ENCODE peak calls at places on chromosome 4, in ten cellular contexts. L is lower leg skin; B is HCT116; H is NCI-H1105; W is germinal center; I is activated CD4-positive, alpha-beta memory T cell treated with anti-CD3 and anti-CD28 coated beads for 36 hours; V is effector memory CD4-positive, alpha-beta T cell; S is aorta; Z is Kasumi-1; D is HT-29. G is an unnamed sample.

GRCh38 chr4:120819816-120820437 is 102.6 kb downstream of the PRDM5 start:
- DNase-seq in L (no peak), B (no peak), H (no peak), W (no peak), I (no peak), V (no peak), S (no peak), Z (no peak), D (no peak), G (no peak)

GRCh38 chr4:26141101-26141830 is 179.5 kb upstream of the RBPJ start:
- DNase-seq in L (no peak), B (no peak), H (no peak), W (no peak), I (no peak), V (no peak), S (no peak), Z (no peak), D (no peak), G (no peak)

GRCh38 chr4:78343682-78344081 is 207.9 kb upstream of the ANXA3 start:
- DNase-seq in L (no peak), B (no peak), H (no peak), W (no peak), I (no peak), V (no peak), S (no peak), Z (no peak), D (no peak), G (no peak)

GRCh38 chr4:89283226-89283974 is 24.2 kb downstream of the GPRIN3 start:
- DNase-seq in L (no peak), B (no peak), H (no peak), W (no peak), I (peak), V (peak), S (no peak), Z (no peak), D (peak), G (no peak)

GRCh38 chr4:150297861-150298474 is 219.7 kb downstream of the DCLK2 start:
- DNase-seq in L (no peak), B (peak), H (peak), W (no peak), I (peak), V (no peak), S (no peak), Z (peak), D (peak), G (peak)

GRCh38 chr4:139560396-139561084 is 4.5 kb upstream of the SETD7 start:
- DNase-seq in L (no peak), B (no peak), H (no peak), W (peak), I (peak), V (no peak), S (no peak), Z (peak), D (no peak), G (no peak)

GRCh38 chr4:84837751-84838150 is 128.7 kb downstream of the WDFY3 start:
- DNase-seq in L (no peak), B (no peak), H (no peak), W (no peak), I (no peak), V (no peak), S (no peak), Z (no peak), D (no peak), G (no peak)

GRCh38 chr4:102344955-102345794 is at the start of gene SLC39A8:
- DNase-seq in L (peak), B (peak), H (peak), W (peak), I (peak), V (peak), S (peak), Z (peak), D (peak), G (peak)

GRCh38 chr4:38716271-38716670 is 52.3 kb downstream of the KLF3 start:
- DNase-seq in L (no peak), B (no peak), H (no peak), W (no peak), I (no peak), V (no peak), S (no peak), Z (no peak), D (no peak), G (no peak)

GRCh38 chr4:52987401-52988056 is 125.4 kb downstream of the RASL11B start:
- DNase-seq in L (no peak), B (no peak), H (no peak), W (no peak), I (no peak), V (no peak), S (no peak), Z (no peak), D (no peak), G (no peak)

GRCh38 chr4:143616771-143617170 is 83.7 kb downstream of the FREM3 start:
- DNase-seq in L (no peak), B (no peak), H (no peak), W (no peak), I (peak), V (no peak), S (no peak), Z (no peak), D (no peak), G (no peak)

GRCh38 chr4:158313566-158313965 is 103.3 kb downstream of the TMEM144 start:
- DNase-seq in L (no peak), B (no peak), H (no peak), W (no peak), I (no peak), V (no peak), S (no peak), Z (no peak), D (no peak), G (no peak)

GRCh38 chr4:88457307-88458090 is 580 bp downstream of the HERC5 start:
- DNase-seq in L (peak), B (peak), H (peak), W (peak), I (peak), V (no peak), S (peak), Z (no peak), D (no peak), G (peak)

GRCh38 chr4:87130985-87131753 is 89.2 kb downstream of the KLHL8 start:
- DNase-seq in L (no peak), B (no peak), H (no peak), W (no peak), I (no peak), V (no peak), S (no peak), Z (no peak), D (no peak), G (peak)

GRCh38 chr4:82124365-82124764 is 249.4 kb downstream of the HNRNPD start:
- DNase-seq in L (no peak), B (no peak), H (no peak), W (no peak), I (no peak), V (no peak), S (no peak), Z (no peak), D (no peak), G (no peak)

GRCh38 chr4:94032754-94033153 is 174.9 kb upstream of the SMARCAD1 start:
- DNase-seq in L (no peak), B (no peak), H (no peak), W (no peak), I (no peak), V (no peak), S (no peak), Z (no peak), D (no peak), G (no peak)

GRCh38 chr4:140085062-140085622 is 68.8 kb downstream of the MAML3 start:
- DNase-seq in L (no peak), B (no peak), H (no peak), W (no peak), I (no peak), V (no peak), S (no peak), Z (no peak), D (peak), G (peak)

GRCh38 chr4:1745697-1746096 is 24.4 kb downstream of the TACC3 start:
- DNase-seq in L (no peak), B (no peak), H (no peak), W (no peak), I (no peak), V (no peak), S (no peak), Z (no peak), D (no peak), G (no peak)

GRCh38 chr4:143294310-143294709 is 42.4 kb upstream of the GAB1 start:
- DNase-seq in L (no peak), B (no peak), H (no peak), W (no peak), I (no peak), V (no peak), S (peak), Z (no peak), D (no peak), G (no peak)

GRCh38 chr4:112515278-112516075 is 503 bp downstream of the NEUROG2 start:
- DNase-seq in L (peak), B (no peak), H (no peak), W (peak), I (peak), V (no peak), S (no peak), Z (peak), D (no peak), G (peak)

GRCh38 chr4:104352211-104352610 is 142.5 kb downstream of the CXXC4 start:
- DNase-seq in L (no peak), B (no peak), H (no peak), W (no peak), I (no peak), V (no peak), S (no peak), Z (no peak), D (no peak), G (no peak)

G was measured in NCI-H510A treated with DMSO at 0.1 percent for 48 hours.